ENCODE peak calls at places on chromosomes 7 and 10, in eight cellular contexts. One of them, this sample, is unnamed.
A peak's percentile ranks its signal among the peaks of the same experiment; 100 is the strongest.

GRCh38 chr7:108246227-108246837 is 116.2 kb upstream of the LAMB4 start:
- DNase-seq in ELF-1: peak; percentile 83
- DNase-seq in thoracic aorta: no peak
- DNase-seq in ascending aorta: no peak
- DNase-seq in RPMI8226: peak; percentile 86
- DNase-seq in mammary epithelial cell: peak; percentile 98
- DNase-seq in BJ: peak; percentile 87
- DNase-seq in AG09309: peak; percentile 88
- DNase-seq in this sample: peak; percentile 97

GRCh38 chr10:23381298-23381697 is 36.7 kb upstream of the C10orf67 start:
- DNase-seq in ELF-1: no peak
- DNase-seq in thoracic aorta: no peak
- DNase-seq in ascending aorta: no peak
- DNase-seq in RPMI8226: no peak
- DNase-seq in mammary epithelial cell: no peak
- DNase-seq in BJ: no peak
- DNase-seq in AG09309: no peak
- DNase-seq in this sample: no peak

GRCh38 chr10:3692331-3692860 is 92.6 kb downstream of the KLF6 start:
- DNase-seq in ELF-1: no peak
- DNase-seq in thoracic aorta: no peak
- DNase-seq in ascending aorta: no peak
- DNase-seq in RPMI8226: no peak
- DNase-seq in mammary epithelial cell: no peak
- DNase-seq in BJ: no peak
- DNase-seq in AG09309: no peak
- DNase-seq in this sample: no peak

GRCh38 chr7:141300816-141301215 is 227.0 kb downstream of the TMEM178B start:
- DNase-seq in ELF-1: no peak
- DNase-seq in thoracic aorta: no peak
- DNase-seq in ascending aorta: no peak
- DNase-seq in RPMI8226: no peak
- DNase-seq in mammary epithelial cell: no peak
- DNase-seq in BJ: no peak
- DNase-seq in AG09309: no peak
- DNase-seq in this sample: no peak

GRCh38 chr7:30005511-30005910 is 15.9 kb upstream of the SCRN1 start:
- DNase-seq in ELF-1: no peak
- DNase-seq in thoracic aorta: no peak
- DNase-seq in ascending aorta: no peak
- DNase-seq in RPMI8226: no peak
- DNase-seq in mammary epithelial cell: no peak
- DNase-seq in BJ: no peak
- DNase-seq in AG09309: no peak
- DNase-seq in this sample: no peak

GRCh38 chr7:117127585-117128168 is 174.4 kb downstream of the ST7 start:
- DNase-seq in ELF-1: no peak
- DNase-seq in thoracic aorta: no peak
- DNase-seq in ascending aorta: no peak
- DNase-seq in RPMI8226: peak; percentile 75
- DNase-seq in mammary epithelial cell: peak; percentile 31
- DNase-seq in BJ: peak; percentile 11
- DNase-seq in AG09309: no peak
- DNase-seq in this sample: peak; percentile 21

GRCh38 chr7:106294334-106294733 is 9.6 kb upstream of the NAMPT start:
- DNase-seq in ELF-1: no peak
- DNase-seq in thoracic aorta: no peak
- DNase-seq in ascending aorta: no peak
- DNase-seq in RPMI8226: peak; percentile 27
- DNase-seq in mammary epithelial cell: no peak
- DNase-seq in BJ: no peak
- DNase-seq in AG09309: no peak
- DNase-seq in this sample: no peak

GRCh38 chr7:512541-513311 is 6.9 kb downstream of the PDGFA start:
- DNase-seq in ELF-1: no peak
- DNase-seq in thoracic aorta: no peak
- DNase-seq in ascending aorta: no peak
- DNase-seq in RPMI8226: peak; percentile 99
- DNase-seq in mammary epithelial cell: peak; percentile 71
- DNase-seq in BJ: no peak
- DNase-seq in AG09309: no peak
- DNase-seq in this sample: no peak

GRCh38 chr7:82204694-82205093 is 238.9 kb downstream of the CACNA2D1 start:
- DNase-seq in ELF-1: no peak
- DNase-seq in thoracic aorta: no peak
- DNase-seq in ascending aorta: no peak
- DNase-seq in RPMI8226: no peak
- DNase-seq in mammary epithelial cell: peak; percentile 78
- DNase-seq in BJ: no peak
- DNase-seq in AG09309: peak; percentile 39
- DNase-seq in this sample: peak; percentile 83

GRCh38 chr10:75542084-75542483 is 110.7 kb downstream of the LRMDA start:
- DNase-seq in ELF-1: peak; percentile 34
- DNase-seq in thoracic aorta: no peak
- DNase-seq in ascending aorta: no peak
- DNase-seq in RPMI8226: no peak
- DNase-seq in mammary epithelial cell: no peak
- DNase-seq in BJ: no peak
- DNase-seq in AG09309: no peak
- DNase-seq in this sample: no peak

GRCh38 chr7:44223362-44224114 is 22.8 kb downstream of the YKT6 start:
- DNase-seq in ELF-1: peak; percentile 58
- DNase-seq in thoracic aorta: no peak
- DNase-seq in ascending aorta: no peak
- DNase-seq in RPMI8226: peak; percentile 48
- DNase-seq in mammary epithelial cell: no peak
- DNase-seq in BJ: no peak
- DNase-seq in AG09309: no peak
- DNase-seq in this sample: no peak

GRCh38 chr10:102935939-102936605 is 18.0 kb downstream of the CNNM2 start:
- DNase-seq in ELF-1: no peak
- DNase-seq in thoracic aorta: no peak
- DNase-seq in ascending aorta: no peak
- DNase-seq in RPMI8226: no peak
- DNase-seq in mammary epithelial cell: no peak
- DNase-seq in BJ: no peak
- DNase-seq in AG09309: no peak
- DNase-seq in this sample: no peak

GRCh38 chr7:14834456-14834855 is 68.1 kb downstream of the DGKB start:
- DNase-seq in ELF-1: no peak
- DNase-seq in thoracic aorta: no peak
- DNase-seq in ascending aorta: no peak
- DNase-seq in RPMI8226: no peak
- DNase-seq in mammary epithelial cell: no peak
- DNase-seq in BJ: peak; percentile 22
- DNase-seq in AG09309: no peak
- DNase-seq in this sample: peak; percentile 83

GRCh38 chr7:37391791-37392672 is 56.6 kb downstream of the ELMO1 start:
- DNase-seq in ELF-1: peak; percentile 25
- DNase-seq in thoracic aorta: no peak
- DNase-seq in ascending aorta: no peak
- DNase-seq in RPMI8226: no peak
- DNase-seq in mammary epithelial cell: no peak
- DNase-seq in BJ: no peak
- DNase-seq in AG09309: no peak
- DNase-seq in this sample: no peak

GRCh38 chr7:82481499-82482097 is 38.0 kb upstream of the CACNA2D1 start:
- DNase-seq in ELF-1: no peak
- DNase-seq in thoracic aorta: no peak
- DNase-seq in ascending aorta: no peak
- DNase-seq in RPMI8226: peak; percentile 15
- DNase-seq in mammary epithelial cell: peak; percentile 9
- DNase-seq in BJ: no peak
- DNase-seq in AG09309: peak; percentile 2
- DNase-seq in this sample: peak; percentile 11

GRCh38 chr10:124523301-124523871 is 61.8 kb downstream of the LHPP start:
- DNase-seq in ELF-1: no peak
- DNase-seq in thoracic aorta: no peak
- DNase-seq in ascending aorta: no peak
- DNase-seq in RPMI8226: peak; percentile 15
- DNase-seq in mammary epithelial cell: no peak
- DNase-seq in BJ: no peak
- DNase-seq in AG09309: no peak
- DNase-seq in this sample: no peak

GRCh38 chr10:43793714-43794113 is 145.0 kb upstream of the ZNF32 start:
- DNase-seq in ELF-1: no peak
- DNase-seq in thoracic aorta: no peak
- DNase-seq in ascending aorta: no peak
- DNase-seq in RPMI8226: no peak
- DNase-seq in mammary epithelial cell: no peak
- DNase-seq in BJ: peak; percentile 31
- DNase-seq in AG09309: peak; percentile 76
- DNase-seq in this sample: no peak

GRCh38 chr10:78913219-78914059 is 155.3 kb upstream of the ZMIZ1 start:
- DNase-seq in ELF-1: peak; percentile 91
- DNase-seq in thoracic aorta: no peak
- DNase-seq in ascending aorta: no peak
- DNase-seq in RPMI8226: no peak
- DNase-seq in mammary epithelial cell: no peak
- DNase-seq in BJ: no peak
- DNase-seq in AG09309: no peak
- DNase-seq in this sample: no peak

GRCh38 chr7:87709258-87709657 is 81.1 kb downstream of the RUNDC3B start:
- DNase-seq in ELF-1: no peak
- DNase-seq in thoracic aorta: no peak
- DNase-seq in ascending aorta: no peak
- DNase-seq in RPMI8226: no peak
- DNase-seq in mammary epithelial cell: peak; percentile 2
- DNase-seq in BJ: no peak
- DNase-seq in AG09309: no peak
- DNase-seq in this sample: no peak

GRCh38 chr7:70710651-70711050 is 421.3 kb upstream of the GALNT17 start:
- DNase-seq in ELF-1: no peak
- DNase-seq in thoracic aorta: no peak
- DNase-seq in ascending aorta: no peak
- DNase-seq in RPMI8226: no peak
- DNase-seq in mammary epithelial cell: no peak
- DNase-seq in BJ: no peak
- DNase-seq in AG09309: no peak
- DNase-seq in this sample: no peak

GRCh38 chr10:97640868-97641811 is 669 bp downstream of the PI4K2A start:
- DNase-seq in ELF-1: peak; percentile 65
- DNase-seq in thoracic aorta: no peak
- DNase-seq in ascending aorta: no peak
- DNase-seq in RPMI8226: peak; percentile 11
- DNase-seq in mammary epithelial cell: peak; percentile 40
- DNase-seq in BJ: no peak
- DNase-seq in AG09309: no peak
- DNase-seq in this sample: peak; percentile 18

GRCh38 chr7:149355390-149356048 is 93.5 kb downstream of the ZNF783 start:
- DNase-seq in ELF-1: peak; percentile 9
- DNase-seq in thoracic aorta: no peak
- DNase-seq in ascending aorta: no peak
- DNase-seq in RPMI8226: peak; percentile 17
- DNase-seq in mammary epithelial cell: peak; percentile 85
- DNase-seq in BJ: no peak
- DNase-seq in AG09309: no peak
- DNase-seq in this sample: peak; percentile 88

This sample was measured in HT1080.